ENCODE peak calls at places on chromosome 2, in four cellular contexts. L is foreskin fibroblast, P is adrenal gland, R is HepG2. Q is an unnamed sample.

GRCh38 chr2:25168256-25169072 is at the start of gene POMC:
- DNase-seq in R (no peak), L (peak; percentile 61), P (peak; percentile 32), Q (no peak)

GRCh38 chr2:222561817-222562424 is 94.0 kb downstream of the FARSB start:
- DNase-seq in L (peak; percentile 71), R (peak; percentile 41), P (peak; percentile 39), Q (no peak)

GRCh38 chr2:24875272-24875671 is 44.8 kb downstream of the ADCY3 start:
- DNase-seq in R (no peak), L (no peak), P (no peak), Q (no peak)

GRCh38 chr2:95382128-95382645 is 20.3 kb upstream of the FAHD2A start:
- DNase-seq in R (no peak), L (no peak), P (no peak), Q (no peak)

GRCh38 chr2:81195774-81196382 is 891.3 kb upstream of the LRRTM1 start:
- DNase-seq in R (no peak), L (no peak), P (no peak), Q (no peak)

GRCh38 chr2:45119038-45119437 is 109.8 kb upstream of the SIX2 start:
- DNase-seq in L (peak; percentile 72), R (peak; percentile 67), P (no peak), Q (no peak)

GRCh38 chr2:35960596-35960995 is 395.0 kb upstream of the CRIM1 start:
- DNase-seq in R (no peak), P (no peak), L (no peak), Q (no peak)

GRCh38 chr2:141534671-141535359 is 596.0 kb downstream of the LRP1B start:
- DNase-seq in P (no peak), R (no peak), L (peak; percentile 43), Q (no peak)

GRCh38 chr2:64975232-64975791 is 13.9 kb upstream of the SLC1A4 start:
- DNase-seq in P (peak; percentile 95), L (peak; percentile 81), R (peak; percentile 88), Q (peak; percentile 66)

GRCh38 chr2:61694312-61695274 is 156.4 kb upstream of the XPO1 start:
- DNase-seq in R (peak; percentile 65), P (peak; percentile 94), L (peak; percentile 96), Q (peak; percentile 90)

GRCh38 chr2:210250577-210250976 is 25.3 kb upstream of the ACADL start:
- DNase-seq in R (no peak), L (no peak), P (no peak), Q (no peak)

GRCh38 chr2:68577183-68577582 is 66.2 kb upstream of the PROKR1 start:
- DNase-seq in L (no peak), P (no peak), R (no peak), Q (no peak)

GRCh38 chr2:136135924-136136906 is 18.3 kb upstream of the CXCR4 start:
- DNase-seq in P (no peak), L (no peak), R (no peak), Q (no peak)

GRCh38 chr2:138500592-138501426 is 761 bp upstream of the SPOPL start:
- DNase-seq in L (no peak), P (peak; percentile 33), R (peak; percentile 38), Q (no peak)

GRCh38 chr2:169468841-169469240 is 10.5 kb upstream of the BBS5 start:
- DNase-seq in L (no peak), P (no peak), R (no peak), Q (no peak)

GRCh38 chr2:205683179-205683978 is 1.1 kb downstream of the NRP2 start:
- DNase-seq in P (no peak), L (peak; percentile 69), R (no peak), Q (no peak)

GRCh38 chr2:188979119-188979729 is 5.1 kb downstream of the COL3A1 start:
- DNase-seq in R (no peak), L (peak; percentile 24), P (no peak), Q (no peak)
- H3K4me3 ChIP-seq in R (no peak overlapping the region), L (peak overlapping the region; percentile 81), P (no peak overlapping the region), Q (peak overlapping the region; percentile 26)

DNA sequence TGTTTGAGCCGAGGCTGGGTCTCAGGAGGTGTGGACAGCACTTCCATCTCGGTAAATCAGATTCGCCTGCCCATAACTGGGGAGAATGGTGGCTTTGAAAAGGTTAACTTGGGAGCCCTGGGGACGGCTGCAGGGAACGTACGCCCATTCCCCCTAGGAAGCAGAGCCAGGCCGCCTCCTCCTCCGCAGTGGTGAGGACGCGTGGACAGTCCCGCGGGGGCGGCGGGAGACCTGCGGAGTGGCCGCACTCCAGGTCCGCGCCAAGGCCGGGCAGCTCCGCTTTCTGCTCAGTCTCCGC is 845 bp upstream of the MYCN start:
- DNase-seq in L (no peak), P (peak; percentile 64), R (no peak), Q (no peak)
- H3K4me3 ChIP-seq in L (no peak overlapping the region), P (no peak overlapping the region), R (peak overlapping the region; percentile 37), Q (peak overlapping the region; percentile 43)

GRCh38 chr2:157339965-157340655 is 14.5 kb upstream of the ERMN start:
- DNase-seq in R (no peak), P (no peak), L (no peak), Q (no peak)

GRCh38 chr2:157348291-157348921 is 22.8 kb upstream of the ERMN start:
- DNase-seq in P (no peak), L (no peak), R (no peak), Q (no peak)

GRCh38 chr2:157349949-157350510 is 24.4 kb upstream of the ERMN start:
- DNase-seq in R (no peak), P (no peak), L (peak; percentile 23), Q (no peak)

GRCh38 chr2:157345647-157346389 is 20.2 kb upstream of the ERMN start:
- DNase-seq in L (no peak), P (no peak), R (no peak), Q (no peak)
- H3K4me3 ChIP-seq in L (no peak overlapping the region), P (no peak overlapping the region), R (no peak overlapping the region), Q (no peak overlapping the region)

GRCh38 chr2:23677836-23678235 is 249.1 kb downstream of the ATAD2B start:
- DNase-seq in R (no peak), L (no peak), P (no peak), Q (no peak)
- H3K4me3 ChIP-seq in R (no peak overlapping the region), L (no peak overlapping the region), P (no peak overlapping the region), Q (no peak overlapping the region)

GRCh38 chr2:54650612-54651011 is 72.8 kb upstream of the EML6 start:
- DNase-seq in R (no peak), L (no peak), P (no peak), Q (no peak)
- H3K4me3 ChIP-seq in R (no peak overlapping the region), L (no peak overlapping the region), P (no peak overlapping the region), Q (no peak overlapping the region)

DNA sequence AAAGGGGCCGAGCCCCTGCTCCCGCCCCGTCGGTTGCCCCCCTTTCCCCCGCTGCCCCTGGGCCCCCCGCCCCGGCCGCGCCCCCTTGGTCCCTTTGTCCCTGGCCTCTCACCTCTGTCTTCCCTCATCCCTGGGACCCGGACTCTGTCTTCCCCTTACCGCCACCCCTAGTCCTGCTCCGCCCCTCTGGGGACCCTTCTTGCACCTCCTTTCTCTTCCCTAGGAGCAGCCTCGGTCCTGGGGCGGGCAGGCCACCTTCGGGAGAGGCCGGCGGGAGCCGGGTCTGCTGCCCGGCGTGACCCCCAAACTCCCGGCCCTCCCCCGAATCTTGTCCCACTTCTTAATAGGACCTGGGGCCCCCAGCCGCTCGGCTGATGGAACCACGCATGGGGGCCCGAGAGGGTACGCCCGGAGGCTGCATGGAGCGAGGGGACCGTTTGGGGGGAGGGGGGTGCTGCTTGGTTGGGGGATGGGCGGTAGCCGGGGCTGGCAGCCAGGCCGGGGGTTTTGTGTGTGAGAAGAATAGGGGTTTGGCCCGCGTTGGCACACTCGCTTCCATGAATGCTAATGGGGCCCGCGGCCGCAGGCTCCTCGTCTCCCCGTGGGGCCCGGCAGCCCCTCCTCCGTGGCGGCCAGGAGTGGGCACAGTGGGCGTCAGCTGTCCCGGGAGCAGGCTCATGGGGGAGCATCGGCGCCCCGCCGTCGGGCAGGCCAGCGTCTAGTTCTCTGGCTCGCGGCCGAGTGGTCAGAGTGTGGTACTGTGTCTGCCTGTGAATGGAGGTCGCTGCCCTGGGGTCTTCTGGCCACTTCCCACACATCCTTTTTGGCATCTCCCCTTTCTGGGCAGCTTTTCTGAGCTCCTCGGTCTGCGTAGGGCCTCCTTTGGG is 951 bp downstream of the GAREM2 start:
- DNase-seq in P (no peak), R (no peak), L (no peak), Q (peak; percentile 48)
- H3K4me3 ChIP-seq in P (no peak overlapping the region), R (peak overlapping the region; percentile 76), L (no peak overlapping the region), Q (peak overlapping the region; percentile 72)

DNA sequence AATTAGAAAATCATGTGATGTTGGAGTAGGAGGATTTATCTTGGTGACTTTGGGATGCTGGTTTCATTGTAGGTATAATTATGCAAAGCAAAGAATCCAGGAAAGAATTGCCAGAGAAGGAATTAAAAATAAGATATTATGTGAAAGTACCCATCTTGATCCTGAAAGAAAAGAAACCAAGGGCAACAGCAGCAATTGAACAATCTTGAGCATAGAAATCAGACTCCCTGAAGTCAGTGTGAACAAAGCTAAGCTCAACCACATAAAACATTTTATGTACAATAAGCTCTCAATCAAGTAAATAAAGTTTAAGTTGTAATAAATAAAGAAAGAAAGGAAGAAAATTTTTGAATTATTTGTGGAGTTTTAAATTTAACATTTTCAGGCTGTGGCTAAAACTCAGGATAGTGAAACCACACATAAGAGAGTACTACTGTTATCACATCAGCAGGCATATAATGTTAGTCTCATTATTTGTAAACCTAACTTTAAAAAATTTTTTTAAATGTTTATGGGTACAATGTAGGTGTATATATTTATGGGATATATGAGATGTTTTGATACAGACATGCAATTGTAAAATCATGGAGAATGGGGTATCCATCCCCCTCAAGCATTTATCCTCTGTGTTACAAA is 32.8 kb upstream of the GPR55 start:
- DNase-seq in L (no peak), P (no peak), R (no peak), Q (no peak)
- H3K4me3 ChIP-seq in L (peak overlapping the region; percentile 49), P (no peak overlapping the region), R (no peak overlapping the region), Q (peak overlapping the region; percentile 67)

GRCh38 chr2:41500895-41501294 is 546.9 kb upstream of the PKDCC start:
- DNase-seq in L (no peak), P (no peak), R (no peak), Q (no peak)
- H3K4me3 ChIP-seq in L (no peak overlapping the region), P (no peak overlapping the region), R (no peak overlapping the region), Q (no peak overlapping the region)

Q was measured in breast epithelium.